ENCODE peak calls at places on chromosomes 1 and 21, in ten cellular contexts. One of them, this sample, is unnamed.

GRCh38 chr1:59178339-59178744 is 118.6 kb upstream of the FGGY start:
- DNase-seq in osteocyte: no peak
- DNase-seq in RWPE1: no peak
- DNase-seq in SK-N-SH: no peak
- DNase-seq in psoas muscle: peak
- DNase-seq in uterus: peak
- DNase-seq in epithelial cell of proximal tubule: no peak
- DNase-seq in fibroblast of the aortic adventitia: peak
- DNase-seq in pancreas: no peak
- DNase-seq in activated CD8-positive, alpha-beta T cell treated with anti-CD3 and anti-CD28 coated beads for 36 hours: no peak
- DNase-seq in this sample: peak

GRCh38 chr1:203273869-203274602 is 31.3 kb upstream of the BTG2 start:
- DNase-seq in osteocyte: peak
- DNase-seq in RWPE1: no peak
- DNase-seq in SK-N-SH: no peak
- DNase-seq in psoas muscle: peak
- DNase-seq in uterus: peak
- DNase-seq in epithelial cell of proximal tubule: no peak
- DNase-seq in fibroblast of the aortic adventitia: no peak
- DNase-seq in pancreas: no peak
- DNase-seq in activated CD8-positive, alpha-beta T cell treated with anti-CD3 and anti-CD28 coated beads for 36 hours: peak
- DNase-seq in this sample: peak

GRCh38 chr1:101364370-101365120 is 127.7 kb downstream of the S1PR1 start:
- DNase-seq in osteocyte: no peak
- DNase-seq in RWPE1: no peak
- DNase-seq in SK-N-SH: no peak
- DNase-seq in psoas muscle: no peak
- DNase-seq in uterus: no peak
- DNase-seq in epithelial cell of proximal tubule: no peak
- DNase-seq in fibroblast of the aortic adventitia: no peak
- DNase-seq in pancreas: no peak
- DNase-seq in activated CD8-positive, alpha-beta T cell treated with anti-CD3 and anti-CD28 coated beads for 36 hours: no peak
- DNase-seq in this sample: no peak

GRCh38 chr21:31198575-31198974 is 145.5 kb downstream of the TIAM1 start:
- DNase-seq in osteocyte: no peak
- DNase-seq in RWPE1: peak
- DNase-seq in SK-N-SH: peak
- DNase-seq in psoas muscle: no peak
- DNase-seq in uterus: no peak
- DNase-seq in epithelial cell of proximal tubule: peak
- DNase-seq in fibroblast of the aortic adventitia: peak
- DNase-seq in pancreas: no peak
- DNase-seq in activated CD8-positive, alpha-beta T cell treated with anti-CD3 and anti-CD28 coated beads for 36 hours: no peak
- DNase-seq in this sample: peak

GRCh38 chr1:201254625-201255469 is 28.5 kb upstream of the PKP1 start:
- DNase-seq in osteocyte: peak
- DNase-seq in RWPE1: peak
- DNase-seq in SK-N-SH: peak
- DNase-seq in psoas muscle: peak
- DNase-seq in uterus: no peak
- DNase-seq in epithelial cell of proximal tubule: no peak
- DNase-seq in fibroblast of the aortic adventitia: peak
- DNase-seq in pancreas: peak
- DNase-seq in activated CD8-positive, alpha-beta T cell treated with anti-CD3 and anti-CD28 coated beads for 36 hours: peak
- DNase-seq in this sample: peak

GRCh38 chr1:19251305-19252196 is at the start of the genes EMC1 and MRTO4:
- DNase-seq in osteocyte: peak
- DNase-seq in RWPE1: peak
- DNase-seq in SK-N-SH: peak
- DNase-seq in psoas muscle: peak
- DNase-seq in uterus: peak
- DNase-seq in epithelial cell of proximal tubule: no peak
- DNase-seq in fibroblast of the aortic adventitia: peak
- DNase-seq in pancreas: peak
- DNase-seq in activated CD8-positive, alpha-beta T cell treated with anti-CD3 and anti-CD28 coated beads for 36 hours: peak
- DNase-seq in this sample: peak

GRCh38 chr1:200437556-200438203 is 27.8 kb upstream of the ZNF281 start:
- DNase-seq in osteocyte: no peak
- DNase-seq in RWPE1: no peak
- DNase-seq in SK-N-SH: no peak
- DNase-seq in psoas muscle: no peak
- DNase-seq in uterus: no peak
- DNase-seq in epithelial cell of proximal tubule: no peak
- DNase-seq in fibroblast of the aortic adventitia: peak
- DNase-seq in pancreas: no peak
- DNase-seq in activated CD8-positive, alpha-beta T cell treated with anti-CD3 and anti-CD28 coated beads for 36 hours: no peak
- DNase-seq in this sample: no peak

GRCh38 chr21:35428927-35429326 is 379.8 kb upstream of the RUNX1 start:
- DNase-seq in osteocyte: no peak
- DNase-seq in RWPE1: no peak
- DNase-seq in SK-N-SH: no peak
- DNase-seq in psoas muscle: no peak
- DNase-seq in uterus: no peak
- DNase-seq in epithelial cell of proximal tubule: no peak
- DNase-seq in fibroblast of the aortic adventitia: peak
- DNase-seq in pancreas: no peak
- DNase-seq in activated CD8-positive, alpha-beta T cell treated with anti-CD3 and anti-CD28 coated beads for 36 hours: no peak
- DNase-seq in this sample: no peak

GRCh38 chr21:15015622-15016471 is 49.0 kb downstream of the NRIP1 start:
- DNase-seq in osteocyte: no peak
- DNase-seq in RWPE1: peak
- DNase-seq in SK-N-SH: no peak
- DNase-seq in psoas muscle: no peak
- DNase-seq in uterus: no peak
- DNase-seq in epithelial cell of proximal tubule: no peak
- DNase-seq in fibroblast of the aortic adventitia: peak
- DNase-seq in pancreas: no peak
- DNase-seq in activated CD8-positive, alpha-beta T cell treated with anti-CD3 and anti-CD28 coated beads for 36 hours: no peak
- DNase-seq in this sample: no peak

GRCh38 chr1:113271039-113271438 is 119.3 kb upstream of the MAGI3 start:
- DNase-seq in osteocyte: no peak
- DNase-seq in RWPE1: no peak
- DNase-seq in SK-N-SH: no peak
- DNase-seq in psoas muscle: no peak
- DNase-seq in uterus: no peak
- DNase-seq in epithelial cell of proximal tubule: no peak
- DNase-seq in fibroblast of the aortic adventitia: no peak
- DNase-seq in pancreas: no peak
- DNase-seq in activated CD8-positive, alpha-beta T cell treated with anti-CD3 and anti-CD28 coated beads for 36 hours: no peak
- DNase-seq in this sample: no peak

GRCh38 chr1:93908394-93909145 is 660 bp downstream of the GCLM start:
- DNase-seq in osteocyte: no peak
- DNase-seq in RWPE1: peak
- DNase-seq in SK-N-SH: no peak
- DNase-seq in psoas muscle: peak
- DNase-seq in uterus: peak
- DNase-seq in epithelial cell of proximal tubule: no peak
- DNase-seq in fibroblast of the aortic adventitia: peak
- DNase-seq in pancreas: peak
- DNase-seq in activated CD8-positive, alpha-beta T cell treated with anti-CD3 and anti-CD28 coated beads for 36 hours: peak
- DNase-seq in this sample: peak

GRCh38 chr1:119646521-119647227 is 1.4 kb downstream of the ZNF697 start:
- DNase-seq in osteocyte: no peak
- DNase-seq in RWPE1: peak
- DNase-seq in SK-N-SH: no peak
- DNase-seq in psoas muscle: no peak
- DNase-seq in uterus: no peak
- DNase-seq in epithelial cell of proximal tubule: no peak
- DNase-seq in fibroblast of the aortic adventitia: peak
- DNase-seq in pancreas: no peak
- DNase-seq in activated CD8-positive, alpha-beta T cell treated with anti-CD3 and anti-CD28 coated beads for 36 hours: peak
- DNase-seq in this sample: peak

GRCh38 chr1:162385280-162385623 is 3.7 kb downstream of the C1orf226 start:
- DNase-seq in osteocyte: peak
- DNase-seq in RWPE1: no peak
- DNase-seq in SK-N-SH: peak
- DNase-seq in psoas muscle: no peak
- DNase-seq in uterus: no peak
- DNase-seq in epithelial cell of proximal tubule: no peak
- DNase-seq in fibroblast of the aortic adventitia: no peak
- DNase-seq in pancreas: no peak
- DNase-seq in activated CD8-positive, alpha-beta T cell treated with anti-CD3 and anti-CD28 coated beads for 36 hours: no peak
- DNase-seq in this sample: no peak

GRCh38 chr21:39319251-39319756 is 5.9 kb upstream of the BRWD1 start:
- DNase-seq in osteocyte: no peak
- DNase-seq in RWPE1: no peak
- DNase-seq in SK-N-SH: no peak
- DNase-seq in psoas muscle: peak
- DNase-seq in uterus: no peak
- DNase-seq in epithelial cell of proximal tubule: no peak
- DNase-seq in fibroblast of the aortic adventitia: peak
- DNase-seq in pancreas: no peak
- DNase-seq in activated CD8-positive, alpha-beta T cell treated with anti-CD3 and anti-CD28 coated beads for 36 hours: no peak
- DNase-seq in this sample: peak

GRCh38 chr1:197178998-197179397 is 32.5 kb upstream of the ASPM start:
- DNase-seq in osteocyte: no peak
- DNase-seq in RWPE1: no peak
- DNase-seq in SK-N-SH: no peak
- DNase-seq in psoas muscle: no peak
- DNase-seq in uterus: no peak
- DNase-seq in epithelial cell of proximal tubule: no peak
- DNase-seq in fibroblast of the aortic adventitia: peak
- DNase-seq in pancreas: no peak
- DNase-seq in activated CD8-positive, alpha-beta T cell treated with anti-CD3 and anti-CD28 coated beads for 36 hours: no peak
- DNase-seq in this sample: no peak

GRCh38 chr21:26171310-26172100 is 935 bp upstream of the APP start:
- DNase-seq in osteocyte: no peak
- DNase-seq in RWPE1: no peak
- DNase-seq in SK-N-SH: peak
- DNase-seq in psoas muscle: no peak
- DNase-seq in uterus: no peak
- DNase-seq in epithelial cell of proximal tubule: no peak
- DNase-seq in fibroblast of the aortic adventitia: no peak
- DNase-seq in pancreas: no peak
- DNase-seq in activated CD8-positive, alpha-beta T cell treated with anti-CD3 and anti-CD28 coated beads for 36 hours: no peak
- DNase-seq in this sample: no peak

GRCh38 chr21:26169611-26170470 is 729 bp downstream of the APP start:
- DNase-seq in osteocyte: peak
- DNase-seq in RWPE1: peak
- DNase-seq in SK-N-SH: peak
- DNase-seq in psoas muscle: peak
- DNase-seq in uterus: peak
- DNase-seq in epithelial cell of proximal tubule: no peak
- DNase-seq in fibroblast of the aortic adventitia: peak
- DNase-seq in pancreas: peak
- DNase-seq in activated CD8-positive, alpha-beta T cell treated with anti-CD3 and anti-CD28 coated beads for 36 hours: peak
- DNase-seq in this sample: peak

GRCh38 chr21:26169061-26169610 is 1.4 kb downstream of the APP start:
- DNase-seq in osteocyte: no peak
- DNase-seq in RWPE1: peak
- DNase-seq in SK-N-SH: peak
- DNase-seq in psoas muscle: peak
- DNase-seq in uterus: peak
- DNase-seq in epithelial cell of proximal tubule: no peak
- DNase-seq in fibroblast of the aortic adventitia: peak
- DNase-seq in pancreas: no peak
- DNase-seq in activated CD8-positive, alpha-beta T cell treated with anti-CD3 and anti-CD28 coated beads for 36 hours: peak
- DNase-seq in this sample: peak

GRCh38 chr21:26167593-26167992 is 3.0 kb downstream of the APP start:
- DNase-seq in osteocyte: no peak
- DNase-seq in RWPE1: no peak
- DNase-seq in SK-N-SH: no peak
- DNase-seq in psoas muscle: no peak
- DNase-seq in uterus: no peak
- DNase-seq in epithelial cell of proximal tubule: no peak
- DNase-seq in fibroblast of the aortic adventitia: no peak
- DNase-seq in pancreas: no peak
- DNase-seq in activated CD8-positive, alpha-beta T cell treated with anti-CD3 and anti-CD28 coated beads for 36 hours: no peak
- DNase-seq in this sample: no peak

GRCh38 chr21:26170471-26171309 is at the start of gene APP:
- DNase-seq in osteocyte: peak
- DNase-seq in RWPE1: peak
- DNase-seq in SK-N-SH: peak
- DNase-seq in psoas muscle: peak
- DNase-seq in uterus: peak
- DNase-seq in epithelial cell of proximal tubule: no peak
- DNase-seq in fibroblast of the aortic adventitia: peak
- DNase-seq in pancreas: peak
- DNase-seq in activated CD8-positive, alpha-beta T cell treated with anti-CD3 and anti-CD28 coated beads for 36 hours: peak
- DNase-seq in this sample: peak
- TF ChIP-seq CTCF in osteocyte: peak
- TF ChIP-seq CTCF in RWPE1: peak
- TF ChIP-seq CTCF in SK-N-SH: peak
- TF ChIP-seq CTCF in psoas muscle: peak
- TF ChIP-seq CTCF in uterus: peak
- TF ChIP-seq CTCF in epithelial cell of proximal tubule: peak
- TF ChIP-seq CTCF in fibroblast of the aortic adventitia: peak
- TF ChIP-seq CTCF in pancreas: peak
- TF ChIP-seq CTCF in activated CD8-positive, alpha-beta T cell treated with anti-CD3 and anti-CD28 coated beads for 36 hours: peak
- TF ChIP-seq CTCF in this sample: peak

GRCh38 chr1:84916897-84917296 is 23.9 kb upstream of the LPAR3 start:
- DNase-seq in osteocyte: no peak
- DNase-seq in RWPE1: no peak
- DNase-seq in SK-N-SH: no peak
- DNase-seq in psoas muscle: no peak
- DNase-seq in uterus: no peak
- DNase-seq in epithelial cell of proximal tubule: no peak
- DNase-seq in fibroblast of the aortic adventitia: no peak
- DNase-seq in pancreas: no peak
- DNase-seq in activated CD8-positive, alpha-beta T cell treated with anti-CD3 and anti-CD28 coated beads for 36 hours: no peak
- DNase-seq in this sample: no peak
- TF ChIP-seq CTCF in osteocyte: no peak
- TF ChIP-seq CTCF in RWPE1: no peak
- TF ChIP-seq CTCF in SK-N-SH: no peak
- TF ChIP-seq CTCF in psoas muscle: no peak
- TF ChIP-seq CTCF in uterus: no peak
- TF ChIP-seq CTCF in epithelial cell of proximal tubule: no peak
- TF ChIP-seq CTCF in fibroblast of the aortic adventitia: no peak
- TF ChIP-seq CTCF in pancreas: no peak
- TF ChIP-seq CTCF in activated CD8-positive, alpha-beta T cell treated with anti-CD3 and anti-CD28 coated beads for 36 hours: no peak
- TF ChIP-seq CTCF in this sample: no peak

GRCh38 chr1:5637171-5637570 is 355.1 kb downstream of the NPHP4 start:
- DNase-seq in osteocyte: no peak
- DNase-seq in RWPE1: no peak
- DNase-seq in SK-N-SH: peak
- DNase-seq in psoas muscle: no peak
- DNase-seq in uterus: no peak
- DNase-seq in epithelial cell of proximal tubule: no peak
- DNase-seq in fibroblast of the aortic adventitia: no peak
- DNase-seq in pancreas: no peak
- DNase-seq in activated CD8-positive, alpha-beta T cell treated with anti-CD3 and anti-CD28 coated beads for 36 hours: peak
- DNase-seq in this sample: no peak
- TF ChIP-seq CTCF in osteocyte: no peak
- TF ChIP-seq CTCF in RWPE1: peak
- TF ChIP-seq CTCF in SK-N-SH: no peak
- TF ChIP-seq CTCF in psoas muscle: no peak
- TF ChIP-seq CTCF in uterus: no peak
- TF ChIP-seq CTCF in epithelial cell of proximal tubule: peak
- TF ChIP-seq CTCF in fibroblast of the aortic adventitia: peak
- TF ChIP-seq CTCF in pancreas: no peak
- TF ChIP-seq CTCF in activated CD8-positive, alpha-beta T cell treated with anti-CD3 and anti-CD28 coated beads for 36 hours: peak
- TF ChIP-seq CTCF in this sample: peak

GRCh38 chr1:91026777-91027176 is 4.9 kb upstream of the ZNF644 start:
- DNase-seq in osteocyte: no peak
- DNase-seq in RWPE1: peak
- DNase-seq in SK-N-SH: peak
- DNase-seq in psoas muscle: no peak
- DNase-seq in uterus: no peak
- DNase-seq in epithelial cell of proximal tubule: no peak
- DNase-seq in fibroblast of the aortic adventitia: peak
- DNase-seq in pancreas: no peak
- DNase-seq in activated CD8-positive, alpha-beta T cell treated with anti-CD3 and anti-CD28 coated beads for 36 hours: no peak
- DNase-seq in this sample: no peak
- TF ChIP-seq CTCF in osteocyte: peak
- TF ChIP-seq CTCF in RWPE1: no peak
- TF ChIP-seq CTCF in SK-N-SH: peak
- TF ChIP-seq CTCF in psoas muscle: no peak
- TF ChIP-seq CTCF in uterus: no peak
- TF ChIP-seq CTCF in epithelial cell of proximal tubule: peak
- TF ChIP-seq CTCF in fibroblast of the aortic adventitia: peak
- TF ChIP-seq CTCF in pancreas: no peak
- TF ChIP-seq CTCF in activated CD8-positive, alpha-beta T cell treated with anti-CD3 and anti-CD28 coated beads for 36 hours: peak
- TF ChIP-seq CTCF in this sample: peak

GRCh38 chr1:89820423-89821321 is at the start of gene LRRC8D:
- DNase-seq in osteocyte: peak
- DNase-seq in RWPE1: peak
- DNase-seq in SK-N-SH: peak
- DNase-seq in psoas muscle: peak
- DNase-seq in uterus: peak
- DNase-seq in epithelial cell of proximal tubule: no peak
- DNase-seq in fibroblast of the aortic adventitia: peak
- DNase-seq in pancreas: peak
- DNase-seq in activated CD8-positive, alpha-beta T cell treated with anti-CD3 and anti-CD28 coated beads for 36 hours: peak
- DNase-seq in this sample: peak
- TF ChIP-seq CTCF in osteocyte: no peak
- TF ChIP-seq CTCF in RWPE1: no peak
- TF ChIP-seq CTCF in SK-N-SH: no peak
- TF ChIP-seq CTCF in psoas muscle: no peak
- TF ChIP-seq CTCF in uterus: no peak
- TF ChIP-seq CTCF in epithelial cell of proximal tubule: no peak
- TF ChIP-seq CTCF in fibroblast of the aortic adventitia: no peak
- TF ChIP-seq CTCF in pancreas: no peak
- TF ChIP-seq CTCF in activated CD8-positive, alpha-beta T cell treated with anti-CD3 and anti-CD28 coated beads for 36 hours: no peak
- TF ChIP-seq CTCF in this sample: no peak